ENCODE peak calls at places on chromosome 13, in four cellular contexts. E, N, W and Y are unnamed samples.

GRCh38 chr13:80881495-80882482 is 540.9 kb upstream of the SPRY2 start:
- DNase-seq in E (no peak), W (no peak), N (no peak), Y (no peak)

GRCh38 chr13:99542788-99543406 is 41.6 kb downstream of the TM9SF2 start:
- DNase-seq in W (no peak), N (no peak), E (no peak), Y (no peak)

GRCh38 chr13:71789952-71790351 is 77.1 kb downstream of the DACH1 start:
- DNase-seq in W (no peak), N (no peak), E (no peak), Y (no peak)

GRCh38 chr13:22642088-22642487 is 538.7 kb upstream of the SGCG start:
- DNase-seq in E (no peak), N (no peak), W (no peak), Y (no peak)

GRCh38 chr13:65112123-65113075 is 2117.7 kb downstream of the PCDH9 start:
- DNase-seq in W (peak; percentile 55), E (no peak), N (no peak), Y (no peak)

GRCh38 chr13:114099191-114099590 is 33.2 kb downstream of the RASA3 start:
- DNase-seq in E (no peak), W (peak; percentile 93), N (peak; percentile 86), Y (peak; percentile 91)

GRCh38 chr13:45807520-45808099 is 43.9 kb downstream of the SIAH3 start:
- DNase-seq in E (no peak), W (peak; percentile 17), N (peak; percentile 55), Y (peak; percentile 93)

GRCh38 chr13:83709751-83710515 is 172.3 kb downstream of the SLITRK1 start:
- DNase-seq in E (no peak), N (no peak), W (no peak), Y (no peak)

GRCh38 chr13:96252903-96253302 is 163.0 kb downstream of the HS6ST3 start:
- DNase-seq in N (no peak), E (no peak), W (no peak), Y (peak; percentile 52)

GRCh38 chr13:98504371-98504963 is 72.4 kb downstream of the STK24 start:
- DNase-seq in W (no peak), E (no peak), N (no peak), Y (no peak)

GRCh38 chr13:50589651-50590054 is 253.8 kb downstream of the DLEU7 start:
- DNase-seq in N (no peak), W (peak; percentile 85), E (no peak), Y (no peak)

GRCh38 chr13:37495046-37495445 is 103.5 kb downstream of the POSTN start:
- DNase-seq in N (no peak), E (no peak), W (peak; percentile 10), Y (no peak)

GRCh38 chr13:93224545-93224944 is 2.1 kb upstream of the GPC6 start:
- DNase-seq in E (no peak), N (peak; percentile 77), W (peak; percentile 39), Y (peak; percentile 99)

GRCh38 chr13:42354246-42355117 is 82.5 kb downstream of the AKAP11 start:
- DNase-seq in W (peak; percentile 48), E (no peak), N (no peak), Y (peak; percentile 37)

GRCh38 chr13:108033800-108034707 is 181.3 kb downstream of the LIG4 start:
- DNase-seq in W (no peak), N (no peak), E (no peak), Y (no peak)

GRCh38 chr13:91020635-91021034 is 326.9 kb upstream of the MIR17HG start:
- DNase-seq in E (no peak), N (no peak), W (no peak), Y (no peak)

GRCh38 chr13:19601749-19602725 is 31.4 kb upstream of the MPHOSPH8 start:
- DNase-seq in E (peak; percentile 9), W (peak; percentile 27), N (peak; percentile 64), Y (peak; percentile 71)

GRCh38 chr13:95500136-95500718 is 52.3 kb upstream of the CLDN10 start:
- DNase-seq in N (no peak), E (no peak), W (peak; percentile 4), Y (peak; percentile 37)

GRCh38 chr13:113788413-113789135 is 29.5 kb downstream of the TMEM255B start:
- DNase-seq in W (no peak), E (no peak), N (no peak), Y (no peak)

GRCh38 chr13:109998808-109999528 is 212.6 kb upstream of the IRS2 start:
- DNase-seq in E (no peak), W (peak; percentile 95), N (no peak), Y (no peak)

GRCh38 chr13:41145136-41145908 is 12.7 kb upstream of the KBTBD6 start:
- DNase-seq in E (no peak), W (peak; percentile 74), N (no peak), Y (no peak)

GRCh38 chr13:76798037-76798436 is 88.2 kb downstream of the KCTD12 start:
- DNase-seq in N (no peak), E (no peak), W (no peak), Y (peak; percentile 20)

GRCh38 chr13:89688908-89689307 is 1658.6 kb upstream of the MIR17HG start:
- DNase-seq in E (no peak), W (no peak), N (no peak), Y (no peak)

GRCh38 chr13:47420012-47420411 is 523.2 kb upstream of the HTR2A start:
- DNase-seq in W (peak; percentile 14), E (no peak), N (no peak), Y (peak; percentile 9)

GRCh38 chr13:47415048-47415447 is 518.2 kb upstream of the HTR2A start:
- DNase-seq in N (no peak), W (no peak), E (no peak), Y (no peak)

GRCh38 chr13:47418206-47418920 is 521.5 kb upstream of the HTR2A start:
- DNase-seq in W (no peak), E (no peak), N (no peak), Y (no peak)

GRCh38 chr13:47417485-47417884 is 520.6 kb upstream of the HTR2A start:
- DNase-seq in N (no peak), E (no peak), W (no peak), Y (no peak)

GRCh38 chr13:47420568-47420967 is 523.7 kb upstream of the HTR2A start:
- DNase-seq in N (no peak), E (no peak), W (peak; percentile 49), Y (peak; percentile 91)
- H3K9ac ChIP-seq in N (no peak overlapping the region), E (no peak overlapping the region), W (no peak overlapping the region), Y (no peak overlapping the region)

DNA sequence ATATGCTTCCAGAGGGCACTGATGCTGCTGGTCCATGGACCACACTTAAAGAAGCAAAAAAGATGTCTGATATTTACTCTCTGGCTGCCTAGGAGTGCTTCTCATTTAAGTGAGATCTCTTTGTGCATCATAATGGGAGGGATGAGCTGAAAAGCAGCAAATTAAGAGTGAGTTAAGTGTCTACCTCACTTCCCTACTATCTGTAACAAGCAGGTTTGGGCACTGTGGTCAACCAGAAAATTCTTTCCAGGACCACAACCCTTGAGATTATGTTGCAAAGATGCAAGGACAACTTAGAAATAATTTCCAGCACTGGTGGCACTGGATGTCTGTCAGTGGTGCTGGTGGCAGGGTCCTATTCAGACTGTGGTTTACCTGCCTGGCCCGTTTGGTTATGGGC is 52.1 kb upstream of the USPL1 start:
- DNase-seq in E (no peak), N (no peak), W (no peak), Y (no peak)
- H3K56ac ChIP-seq in E (no peak overlapping the region), N (no peak overlapping the region), W (no peak overlapping the region), Y (no peak overlapping the region)

DNA sequence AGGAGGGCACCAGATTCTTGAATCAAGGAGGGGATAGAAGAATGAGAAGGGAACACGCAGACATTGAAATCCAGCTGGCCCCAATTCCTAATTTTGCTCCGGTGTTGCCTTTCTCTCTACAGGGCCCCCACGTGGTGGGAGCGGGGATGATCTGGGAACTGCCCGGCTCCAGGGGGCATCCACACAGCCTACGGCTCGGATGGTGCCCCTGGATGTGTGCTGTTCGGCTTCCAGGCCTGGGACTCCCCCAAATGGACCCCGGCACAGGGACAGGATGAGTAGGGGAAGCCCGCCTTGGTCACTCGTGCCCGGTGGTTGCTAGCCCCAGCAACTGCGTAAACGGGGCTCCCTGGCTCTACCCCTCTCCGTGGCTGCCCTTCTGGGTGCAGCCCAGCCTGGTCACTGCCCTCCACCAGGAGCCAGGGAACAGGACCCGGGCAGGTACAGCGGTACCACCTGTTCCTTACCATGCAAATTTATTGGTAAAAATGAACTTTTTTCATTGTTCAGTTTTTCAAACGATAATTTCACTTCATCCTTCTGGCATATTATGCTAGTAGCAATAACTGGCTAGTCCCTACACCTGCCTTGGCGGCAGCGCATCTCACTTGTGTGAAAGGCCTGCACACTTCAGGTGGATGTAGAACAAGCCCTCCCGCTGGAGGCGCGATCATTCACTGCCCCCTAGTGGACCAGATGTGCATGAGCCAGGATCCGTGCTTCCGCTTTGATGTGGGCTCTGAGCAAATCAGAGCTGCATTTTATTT is 111.6 kb downstream of the TEX26 start:
- DNase-seq in N (peak; percentile 87), E (peak; percentile 72), W (peak; percentile 81), Y (peak; percentile 89)
- H3K9ac ChIP-seq in N (no peak overlapping the region), E (no peak overlapping the region), W (no peak overlapping the region), Y (no peak overlapping the region)

GRCh38 chr13:101868585-101869469 is 416.4 kb downstream of the ITGBL1 start:
- DNase-seq in E (no peak), N (no peak), W (no peak), Y (no peak)
- H3K56ac ChIP-seq in E (no peak overlapping the region), N (no peak overlapping the region), W (no peak overlapping the region), Y (no peak overlapping the region)

GRCh38 chr13:25738797-25739196 is 313.0 kb downstream of the SHISA2 start:
- DNase-seq in E (no peak), W (no peak), N (no peak), Y (no peak)
- H3K9ac ChIP-seq in E (no peak overlapping the region), W (no peak overlapping the region), N (no peak overlapping the region), Y (no peak overlapping the region)

GRCh38 chr13:20652946-20653345 is 50.6 kb upstream of the IL17D start:
- DNase-seq in W (no peak), E (no peak), N (no peak), Y (no peak)
- H3K56ac ChIP-seq in W (no peak overlapping the region), E (no peak overlapping the region), N (no peak overlapping the region), Y (no peak overlapping the region)

GRCh38 chr13:111177081-111177711 is 62.1 kb downstream of the ARHGEF7 start:
- DNase-seq in W (peak; percentile 68), E (no peak), N (no peak), Y (no peak)
- H3K9ac ChIP-seq in W (no peak overlapping the region), E (no peak overlapping the region), N (no peak overlapping the region), Y (no peak overlapping the region)

DNA sequence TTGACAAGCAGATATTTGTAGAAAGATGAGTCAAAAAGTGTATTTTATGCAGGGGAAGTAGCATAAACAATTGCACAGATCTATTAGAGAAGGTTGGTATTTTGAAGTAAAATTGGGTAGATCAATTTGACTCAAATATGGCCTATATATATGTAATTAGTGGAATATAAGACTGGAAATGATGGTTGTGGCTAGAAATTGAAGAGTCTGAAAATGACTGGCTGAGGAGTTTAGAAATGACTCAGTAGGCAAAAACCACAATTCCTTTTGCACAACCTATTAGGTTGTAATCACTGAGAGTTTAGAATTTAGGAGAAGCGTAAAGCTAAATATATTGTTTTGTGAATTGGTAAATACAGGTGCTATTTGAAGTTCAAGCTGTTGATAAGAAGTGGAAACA is 622.6 kb upstream of the PCDH20 start:
- DNase-seq in N (no peak), E (no peak), W (no peak), Y (no peak)
- H3K56ac ChIP-seq in N (no peak overlapping the region), E (no peak overlapping the region), W (no peak overlapping the region), Y (no peak overlapping the region)

GRCh38 chr13:75482820-75483079 is 781 bp upstream of the TBC1D4 start:
- DNase-seq in E (no peak), W (no peak), N (no peak), Y (no peak)
- H3K9ac ChIP-seq in E (no peak overlapping the region), W (peak overlapping the region; percentile 28), N (no peak overlapping the region), Y (no peak overlapping the region)